ENCODE peak calls at places on chromosomes 4 and X, in five cellular contexts. W is stomach, V is fibroblast of mammary gland, P is Caco-2, T is HCT116. I is an unnamed sample.

GRCh38 chr4:66572949-66573348 is 902.7 kb upstream of the EPHA5 start:
- DNase-seq in W (no peak), V (peak), P (no peak), T (no peak), I (peak)

GRCh38 chr4:71113294-71113693 is 119.8 kb downstream of the DCK start:
- DNase-seq in W (no peak), V (no peak), P (no peak), T (peak), I (no peak)

GRCh38 chrX:155611302-155611701 is 1.4 kb downstream of the TMLHE start:
- DNase-seq in W (no peak), V (no peak), P (no peak), T (no peak), I (no peak)

GRCh38 chr4:46196086-46196485 is 72.2 kb upstream of the GABRG1 start:
- DNase-seq in W (no peak), V (no peak), P (no peak), T (no peak), I (no peak)

GRCh38 chrX:121146059-121146628 is 98.7 kb downstream of the GLUD2 start:
- DNase-seq in W (no peak), V (peak), P (no peak), T (no peak), I (peak)

GRCh38 chr4:174561556-174561955 is 39.3 kb upstream of the HPGD start:
- DNase-seq in W (no peak), V (no peak), P (no peak), T (no peak), I (peak)

GRCh38 chrX:111759676-111760075 is 78.7 kb downstream of the ALG13 start:
- DNase-seq in W (no peak), V (no peak), P (no peak), T (no peak), I (no peak)

GRCh38 chr4:108527729-108528128 is 92.6 kb upstream of the RPL34 start:
- DNase-seq in W (no peak), V (no peak), P (no peak), T (no peak), I (no peak)

GRCh38 chr4:115165503-115165902 is 52.1 kb upstream of the NDST4 start:
- DNase-seq in W (no peak), V (peak), P (no peak), T (no peak), I (no peak)

GRCh38 chrX:9885150-9885549 is 82.0 kb upstream of the CLDN34 start:
- DNase-seq in W (peak), V (peak), P (peak), T (peak), I (peak)

GRCh38 chrX:143994206-143994605 is 110.3 kb downstream of the UBE2NL start:
- DNase-seq in W (no peak), V (peak), P (no peak), T (no peak), I (peak)

GRCh38 chrX:115345654-115346014 is 56.1 kb downstream of the LUZP4 start:
- DNase-seq in W (no peak), V (peak), P (no peak), T (no peak), I (no peak)

GRCh38 chrX:20397587-20397986 is 130.9 kb upstream of the RPS6KA3 start:
- DNase-seq in W (no peak), V (no peak), P (peak), T (no peak), I (no peak)

GRCh38 chrX:50202539-50202938 is 1.7 kb upstream of the AKAP4 start:
- DNase-seq in W (no peak), V (peak), P (no peak), T (no peak), I (no peak)

GRCh38 chrX:65196758-65197371 is 220.6 kb upstream of the ZC4H2 start:
- DNase-seq in W (peak), V (no peak), P (peak), T (no peak), I (no peak)

DNA sequence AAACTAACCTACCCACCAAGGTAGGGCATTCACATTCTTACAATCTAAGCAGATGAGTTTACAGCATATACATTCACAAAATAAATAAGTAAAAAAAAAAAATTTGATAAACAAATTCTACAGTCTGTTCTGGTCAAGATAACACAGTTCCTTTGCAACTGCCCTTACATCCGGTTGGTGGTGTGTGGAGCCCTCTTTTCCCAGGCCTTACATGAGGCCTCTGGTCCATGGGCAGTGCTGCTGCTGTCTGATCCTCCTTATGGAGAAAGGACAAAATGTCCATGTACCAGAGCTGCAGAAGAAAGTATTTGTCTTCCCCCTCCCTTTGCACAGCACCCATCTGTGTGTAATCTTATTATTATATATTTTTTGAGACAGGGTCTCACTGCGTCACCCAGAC is 2.2 kb upstream of the SEPTIN11 start:
- DNase-seq in W (no peak), V (no peak), P (no peak), T (no peak), I (no peak)
- TF ChIP-seq CTCF in W (no peak), V (no peak), P (no peak), T (no peak), I (no peak)

DNA sequence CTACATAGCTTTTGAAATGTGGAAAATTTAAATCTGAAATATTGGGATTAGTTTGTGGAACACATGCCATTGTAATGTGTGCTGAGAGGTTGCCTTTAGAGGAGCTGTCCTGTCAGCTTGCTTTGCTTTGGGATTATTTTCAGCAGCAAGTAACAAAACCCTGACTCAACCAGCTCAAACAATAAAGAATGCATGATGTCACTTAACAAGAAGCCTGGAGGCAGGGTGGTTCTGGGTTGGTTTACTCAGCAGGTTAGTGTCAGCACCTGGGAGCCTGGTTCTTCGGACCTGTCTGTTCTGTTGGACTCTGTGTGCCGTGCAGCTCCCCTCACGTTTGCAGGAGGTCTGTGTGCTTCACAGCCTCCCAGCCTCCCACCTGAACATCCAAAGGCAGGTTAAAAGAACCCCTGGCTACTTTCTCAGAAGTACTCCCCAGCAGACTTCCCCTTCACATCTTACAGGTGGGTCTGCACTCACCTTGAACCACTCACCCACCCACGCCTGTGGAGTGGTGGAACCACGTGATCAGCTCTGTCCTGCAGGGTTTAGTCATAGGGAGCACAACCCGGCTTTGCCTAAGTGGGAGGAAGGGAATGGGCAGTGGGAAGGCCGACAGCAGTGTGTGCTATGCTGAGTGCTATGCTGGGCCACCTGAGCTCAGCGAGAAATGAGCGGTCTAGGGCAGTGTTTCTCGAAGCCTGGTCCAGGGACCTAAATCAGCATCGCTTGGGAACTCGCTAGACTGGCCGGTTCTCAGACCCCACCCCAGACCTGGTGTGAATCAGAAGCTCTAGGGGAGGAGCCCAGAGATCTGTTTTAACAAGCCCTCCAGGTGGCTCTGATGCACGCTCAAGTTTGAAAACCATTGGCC is 20.4 kb downstream of the TMEM131L start:
- DNase-seq in W (peak), V (peak), P (peak), T (peak), I (peak)
- H3K4me3 ChIP-seq in W (no peak), V (no peak), P (no peak), T (peak), I (no peak)

DNA sequence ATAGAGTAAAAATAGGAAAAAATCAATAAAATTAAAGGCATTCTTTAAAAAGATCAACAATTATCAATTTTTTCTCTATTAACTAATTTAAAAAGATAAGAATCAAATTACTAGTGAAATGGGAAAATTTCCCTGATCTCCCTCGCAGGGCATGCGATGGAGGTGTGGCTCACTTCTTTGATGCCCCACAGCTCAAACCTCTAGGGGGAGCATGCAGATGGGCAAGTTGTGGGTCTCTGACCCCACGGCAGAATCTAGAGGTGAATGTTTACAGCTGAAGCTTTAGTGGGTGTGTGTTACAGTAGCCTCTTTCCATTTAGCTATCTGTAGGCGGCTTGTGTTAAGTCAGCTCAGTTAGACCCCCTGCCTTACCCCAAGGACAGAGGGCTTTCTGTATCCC is 1348.8 kb downstream of the PCDH18 start:
- DNase-seq in W (no peak), V (no peak), P (no peak), T (no peak), I (no peak)
- TF ChIP-seq CTCF in W (no peak), V (no peak), P (no peak), T (no peak), I (no peak)

DNA sequence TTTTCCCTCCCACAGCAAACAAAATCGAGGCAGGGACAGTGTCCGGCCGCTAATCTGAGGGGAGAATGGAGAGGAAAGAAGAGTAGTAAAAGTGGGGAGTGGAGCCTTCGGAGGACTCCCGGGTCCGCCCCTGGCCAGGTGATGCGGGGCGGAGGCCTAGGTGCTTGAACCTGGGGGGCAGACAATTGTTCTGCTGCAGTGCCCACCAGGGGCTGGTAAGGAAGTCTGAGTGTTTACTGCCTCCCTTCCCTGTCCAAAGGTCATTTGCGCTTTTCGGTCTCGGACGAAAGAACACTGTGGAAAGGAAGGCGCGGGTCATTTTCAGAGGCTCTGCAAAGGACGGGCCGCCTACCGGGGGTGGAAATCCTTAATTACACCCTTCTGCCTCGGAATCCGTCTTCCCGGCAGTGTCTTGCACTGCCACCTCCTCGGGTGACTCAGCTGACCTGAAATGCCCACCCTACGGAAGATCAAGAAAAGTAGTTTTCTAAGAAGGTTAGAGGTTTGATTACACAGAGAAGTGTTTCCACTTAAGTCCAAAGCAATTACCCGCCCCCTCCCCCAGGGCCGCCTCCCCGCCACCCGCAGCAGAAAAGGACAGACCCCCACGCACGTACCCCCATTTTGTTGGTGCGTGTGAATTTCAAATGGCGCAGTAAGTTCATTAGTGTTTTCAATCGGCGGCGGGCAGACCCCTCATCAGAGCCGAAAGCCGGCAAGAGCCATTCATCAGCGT is 99.9 kb upstream of the TENM3 start:
- DNase-seq in W (no peak), V (peak), P (peak), T (no peak), I (peak)
- H3K4me3 ChIP-seq in W (peak), V (peak), P (peak), T (no peak), I (peak)

I was measured in astrocyte of the spinal cord.